ENCODE peak calls at places on chromosomes 6 and 20, in ten cellular contexts. One of them, this sample, is unnamed.

GRCh38 chr6:108361312-108361932 is 66.6 kb downstream of the AFG1L start:
- DNase-seq in substantia nigra: no peak
- DNase-seq in right atrium auricular region: no peak
- DNase-seq in NCI-H524 treated with DMSO at 0.1 percent for 48 hours: no peak
- DNase-seq in suprapubic skin: no peak
- DNase-seq in omental fat pad: no peak
- DNase-seq in amniotic stem cell: no peak
- DNase-seq in AML-193: peak
- DNase-seq in stimulated activated CD4-positive, alpha-beta T cell treated with anti-CD3 and anti-CD28 coated beads, Interleukin-4, amount 100 ng/mL, for 24 hours: no peak
- DNase-seq in NCI-H1092: no peak
- DNase-seq in this sample: no peak

GRCh38 chr6:26071135-26071534 is 16.1 kb upstream of the HFE start:
- DNase-seq in suprapubic skin: no peak
- DNase-seq in omental fat pad: no peak
- DNase-seq in stimulated activated CD4-positive, alpha-beta T cell treated with anti-CD3 and anti-CD28 coated beads, Interleukin-4, amount 100 ng/mL, for 24 hours: no peak
- DNase-seq in right atrium auricular region: peak
- DNase-seq in NCI-H1092: no peak
- DNase-seq in amniotic stem cell: no peak
- DNase-seq in substantia nigra: no peak
- DNase-seq in AML-193: no peak
- DNase-seq in NCI-H524 treated with DMSO at 0.1 percent for 48 hours: no peak
- DNase-seq in this sample: no peak

GRCh38 chr6:166825553-166826145 is 130.7 kb downstream of the RNASET2 start:
- DNase-seq in substantia nigra: no peak
- DNase-seq in NCI-H1092: no peak
- DNase-seq in omental fat pad: no peak
- DNase-seq in suprapubic skin: no peak
- DNase-seq in AML-193: no peak
- DNase-seq in NCI-H524 treated with DMSO at 0.1 percent for 48 hours: no peak
- DNase-seq in right atrium auricular region: no peak
- DNase-seq in amniotic stem cell: no peak
- DNase-seq in stimulated activated CD4-positive, alpha-beta T cell treated with anti-CD3 and anti-CD28 coated beads, Interleukin-4, amount 100 ng/mL, for 24 hours: no peak
- DNase-seq in this sample: no peak

GRCh38 chr20:51275816-51276215 is 252.9 kb upstream of the KCNG1 start:
- DNase-seq in AML-193: no peak
- DNase-seq in amniotic stem cell: no peak
- DNase-seq in NCI-H524 treated with DMSO at 0.1 percent for 48 hours: no peak
- DNase-seq in substantia nigra: no peak
- DNase-seq in NCI-H1092: no peak
- DNase-seq in stimulated activated CD4-positive, alpha-beta T cell treated with anti-CD3 and anti-CD28 coated beads, Interleukin-4, amount 100 ng/mL, for 24 hours: no peak
- DNase-seq in omental fat pad: no peak
- DNase-seq in right atrium auricular region: no peak
- DNase-seq in suprapubic skin: no peak
- DNase-seq in this sample: no peak

GRCh38 chr6:36730424-36731380 is 33.1 kb downstream of the RAB44 start:
- DNase-seq in NCI-H524 treated with DMSO at 0.1 percent for 48 hours: no peak
- DNase-seq in NCI-H1092: no peak
- DNase-seq in omental fat pad: no peak
- DNase-seq in amniotic stem cell: no peak
- DNase-seq in AML-193: no peak
- DNase-seq in stimulated activated CD4-positive, alpha-beta T cell treated with anti-CD3 and anti-CD28 coated beads, Interleukin-4, amount 100 ng/mL, for 24 hours: no peak
- DNase-seq in substantia nigra: no peak
- DNase-seq in right atrium auricular region: no peak
- DNase-seq in suprapubic skin: no peak
- DNase-seq in this sample: no peak

GRCh38 chr6:69780585-69781178 is 16.1 kb downstream of the LMBRD1 start:
- DNase-seq in NCI-H524 treated with DMSO at 0.1 percent for 48 hours: no peak
- DNase-seq in NCI-H1092: no peak
- DNase-seq in right atrium auricular region: no peak
- DNase-seq in AML-193: no peak
- DNase-seq in omental fat pad: no peak
- DNase-seq in suprapubic skin: no peak
- DNase-seq in substantia nigra: no peak
- DNase-seq in amniotic stem cell: no peak
- DNase-seq in stimulated activated CD4-positive, alpha-beta T cell treated with anti-CD3 and anti-CD28 coated beads, Interleukin-4, amount 100 ng/mL, for 24 hours: no peak
- DNase-seq in this sample: no peak

GRCh38 chr20:32959351-32960221 is 44.6 kb downstream of the SUN5 start:
- DNase-seq in omental fat pad: no peak
- DNase-seq in NCI-H1092: no peak
- DNase-seq in amniotic stem cell: no peak
- DNase-seq in AML-193: no peak
- DNase-seq in stimulated activated CD4-positive, alpha-beta T cell treated with anti-CD3 and anti-CD28 coated beads, Interleukin-4, amount 100 ng/mL, for 24 hours: no peak
- DNase-seq in NCI-H524 treated with DMSO at 0.1 percent for 48 hours: no peak
- DNase-seq in substantia nigra: no peak
- DNase-seq in right atrium auricular region: peak
- DNase-seq in suprapubic skin: no peak
- DNase-seq in this sample: peak

GRCh38 chr20:15642676-15643075 is 930.6 kb downstream of the KIF16B start:
- DNase-seq in right atrium auricular region: no peak
- DNase-seq in NCI-H524 treated with DMSO at 0.1 percent for 48 hours: no peak
- DNase-seq in stimulated activated CD4-positive, alpha-beta T cell treated with anti-CD3 and anti-CD28 coated beads, Interleukin-4, amount 100 ng/mL, for 24 hours: no peak
- DNase-seq in AML-193: no peak
- DNase-seq in substantia nigra: no peak
- DNase-seq in NCI-H1092: no peak
- DNase-seq in suprapubic skin: no peak
- DNase-seq in omental fat pad: no peak
- DNase-seq in amniotic stem cell: no peak
- DNase-seq in this sample: no peak

GRCh38 chr6:12545837-12546658 is 170.5 kb upstream of the PHACTR1 start:
- DNase-seq in NCI-H1092: no peak
- DNase-seq in stimulated activated CD4-positive, alpha-beta T cell treated with anti-CD3 and anti-CD28 coated beads, Interleukin-4, amount 100 ng/mL, for 24 hours: no peak
- DNase-seq in amniotic stem cell: peak
- DNase-seq in suprapubic skin: no peak
- DNase-seq in substantia nigra: no peak
- DNase-seq in NCI-H524 treated with DMSO at 0.1 percent for 48 hours: no peak
- DNase-seq in right atrium auricular region: no peak
- DNase-seq in AML-193: no peak
- DNase-seq in omental fat pad: no peak
- DNase-seq in this sample: no peak

GRCh38 chr6:47163536-47163935 is 121.4 kb upstream of the ADGRF1 start:
- DNase-seq in NCI-H1092: no peak
- DNase-seq in AML-193: no peak
- DNase-seq in stimulated activated CD4-positive, alpha-beta T cell treated with anti-CD3 and anti-CD28 coated beads, Interleukin-4, amount 100 ng/mL, for 24 hours: no peak
- DNase-seq in omental fat pad: no peak
- DNase-seq in right atrium auricular region: no peak
- DNase-seq in amniotic stem cell: no peak
- DNase-seq in substantia nigra: no peak
- DNase-seq in suprapubic skin: no peak
- DNase-seq in NCI-H524 treated with DMSO at 0.1 percent for 48 hours: no peak
- DNase-seq in this sample: no peak

GRCh38 chr20:36676701-36677421 is 30.9 kb upstream of the SLA2 start:
- DNase-seq in substantia nigra: no peak
- DNase-seq in AML-193: no peak
- DNase-seq in right atrium auricular region: no peak
- DNase-seq in NCI-H524 treated with DMSO at 0.1 percent for 48 hours: no peak
- DNase-seq in stimulated activated CD4-positive, alpha-beta T cell treated with anti-CD3 and anti-CD28 coated beads, Interleukin-4, amount 100 ng/mL, for 24 hours: no peak
- DNase-seq in NCI-H1092: no peak
- DNase-seq in omental fat pad: no peak
- DNase-seq in amniotic stem cell: no peak
- DNase-seq in suprapubic skin: no peak
- DNase-seq in this sample: peak

GRCh38 chr6:127776320-127776719 is 124.5 kb downstream of the THEMIS start:
- DNase-seq in AML-193: no peak
- DNase-seq in NCI-H524 treated with DMSO at 0.1 percent for 48 hours: no peak
- DNase-seq in stimulated activated CD4-positive, alpha-beta T cell treated with anti-CD3 and anti-CD28 coated beads, Interleukin-4, amount 100 ng/mL, for 24 hours: no peak
- DNase-seq in omental fat pad: no peak
- DNase-seq in NCI-H1092: no peak
- DNase-seq in substantia nigra: no peak
- DNase-seq in right atrium auricular region: no peak
- DNase-seq in amniotic stem cell: no peak
- DNase-seq in suprapubic skin: no peak
- DNase-seq in this sample: no peak

This sample was measured in type B pancreatic cell.